ENCODE peak calls at places on chromosomes 7 and 10, in five cellular contexts. K is endothelial cell; R is activated CD4-positive, alpha-beta T cell treated with anti-CD3 and anti-CD28 coated beads, Interleukin-2, amount 10 ng/mL, durations not matched to agents 7 days and 5 days; P is head of caudate nucleus; V is GOT3. D is an unnamed sample.

GRCh38 chr10:103894454-103894853 is 23.5 kb downstream of the STN1 start:
- DNase-seq in R (no peak), K (no peak), V (no peak), P (no peak), D (peak)

GRCh38 chr10:62112963-62113362 is 155.7 kb downstream of the RTKN2 start:
- DNase-seq in V (no peak), R (no peak), K (no peak), P (no peak), D (no peak)

GRCh38 chr7:11776083-11776482 is 55.9 kb downstream of the THSD7A start:
- DNase-seq in K (no peak), V (no peak), R (no peak), P (no peak), D (no peak)

GRCh38 chr7:101754432-101755159 is 62.8 kb upstream of the CUX1 start:
- DNase-seq in P (no peak), V (no peak), K (no peak), R (no peak), D (peak)

GRCh38 chr7:75667938-75668337 is 70.8 kb downstream of the HIP1 start:
- DNase-seq in P (no peak), K (no peak), V (no peak), R (no peak), D (no peak)

GRCh38 chr7:114777288-114777687 is 144.6 kb upstream of the MDFIC start:
- DNase-seq in P (no peak), R (no peak), K (no peak), V (no peak), D (no peak)

GRCh38 chr10:103682042-103682441 is 173.3 kb downstream of the SH3PXD2A start:
- DNase-seq in K (no peak), R (no peak), P (no peak), V (no peak), D (no peak)

GRCh38 chr7:31882187-31882586 is 188.0 kb downstream of the PDE1C start:
- DNase-seq in R (no peak), P (peak), V (no peak), K (no peak), D (no peak)

GRCh38 chr10:53997953-53998352 is 803.1 kb downstream of the PCDH15 start:
- DNase-seq in V (no peak), P (no peak), R (no peak), K (no peak), D (no peak)

GRCh38 chr10:53601260-53601875 is 828.8 kb upstream of the MBL2 start:
- DNase-seq in P (no peak), V (no peak), R (peak), K (no peak), D (peak)

GRCh38 chr10:17527530-17528146 is 73.2 kb upstream of the ST8SIA6 start:
- DNase-seq in P (no peak), R (no peak), V (no peak), K (no peak), D (peak)

GRCh38 chr10:8539056-8539455 is 484.6 kb downstream of the GATA3 start:
- DNase-seq in V (no peak), K (no peak), R (no peak), P (no peak), D (no peak)

GRCh38 chr7:101363734-101364374 is 1.2 kb downstream of the COL26A1 start:
- DNase-seq in V (no peak), R (peak), K (peak), P (peak), D (peak)

GRCh38 chr10:97065128-97065527 is 120.6 kb downstream of the SLIT1 start:
- DNase-seq in K (no peak), R (no peak), P (no peak), V (no peak), D (no peak)

GRCh38 chr7:134478707-134479106 is 19.8 kb upstream of the AKR1B1 start:
- DNase-seq in R (no peak), V (no peak), K (no peak), P (no peak), D (peak)

GRCh38 chr7:1455241-1455939 is 3.9 kb downstream of the MICALL2 start:
- DNase-seq in R (no peak), P (no peak), K (peak), V (no peak), D (no peak)

GRCh38 chr10:44378626-44379025 is 6.3 kb downstream of the CXCL12 start:
- DNase-seq in V (no peak), P (no peak), R (no peak), K (no peak), D (no peak)

GRCh38 chr7:155965010-155965409 is 152.7 kb upstream of the SHH start:
- DNase-seq in K (no peak), V (no peak), P (no peak), R (peak), D (no peak)

D was measured in fibroblast of villous mesenchyme.